ENCODE peak calls at places on chromosomes 5 and 9, in four cellular contexts. O is small intestine; G is Karpas-422; X is activated CD8-positive, alpha-beta memory T cell treated with anti-CD3 and anti-CD28 coated beads for 4 hours. F is an unnamed sample.
A peak's percentile ranks its signal among the peaks of the same experiment; 100 is the strongest.

GRCh38 chr9:34710023-34710422 is at the start of gene CCL21:
- DNase-seq in O (no peak), X (no peak), G (no peak), F (no peak)

GRCh38 chr5:75818661-75819060 is 101.4 kb upstream of the POC5 start:
- DNase-seq in O (no peak), X (no peak), G (no peak), F (peak; percentile 59)

GRCh38 chr5:5572010-5572982 is 149.8 kb downstream of the ICE1 start:
- DNase-seq in G (no peak), O (no peak), X (no peak), F (no peak)

GRCh38 chr9:76557674-76558073 is 98.7 kb downstream of the GCNT1 start:
- DNase-seq in O (no peak), G (no peak), X (no peak), F (no peak)

GRCh38 chr5:78896128-78896527 is 89.0 kb downstream of the ARSB start:
- DNase-seq in X (no peak), G (no peak), O (no peak), F (no peak)

GRCh38 chr5:173778152-173778782 is 109.9 kb upstream of the CPEB4 start:
- DNase-seq in X (no peak), G (no peak), O (no peak), F (no peak)

GRCh38 chr5:122653087-122654017 is 121.5 kb upstream of the SNX2 start:
- DNase-seq in X (no peak), G (no peak), O (no peak), F (no peak)

GRCh38 chr5:10863763-10864383 is 102.8 kb upstream of the DAP start:
- DNase-seq in G (peak; percentile 90), O (peak; percentile 56), X (peak; percentile 21), F (peak; percentile 39)

GRCh38 chr9:36911601-36912412 is 122.3 kb downstream of the PAX5 start:
- DNase-seq in X (no peak), O (no peak), G (no peak), F (no peak)

GRCh38 chr9:116154976-116155699 is 1.5 kb downstream of the PAPPA start:
- DNase-seq in O (no peak), X (no peak), G (no peak), F (no peak)

GRCh38 chr5:98635631-98636030 is 137.8 kb upstream of the RGMB start:
- DNase-seq in G (no peak), X (no peak), O (peak; percentile 6), F (no peak)

GRCh38 chr5:177300971-177301370 is 2.5 kb downstream of the RAB24 start:
- DNase-seq in O (no peak), G (no peak), X (no peak), F (no peak)

GRCh38 chr5:134083517-134083916 is 31.0 kb upstream of the TCF7 start:
- DNase-seq in G (no peak), X (no peak), O (no peak), F (no peak)

GRCh38 chr5:149172261-149172660 is 31.0 kb downstream of the ABLIM3 start:
- DNase-seq in X (no peak), G (no peak), O (no peak), F (no peak)

GRCh38 chr9:33850677-33851076 is 33.7 kb downstream of the UBE2R2 start:
- DNase-seq in O (no peak), X (no peak), G (no peak), F (no peak)

GRCh38 chr5:131322926-131323325 is 59.1 kb downstream of the CDC42SE2 start:
- DNase-seq in G (no peak), X (no peak), O (no peak), F (no peak)

GRCh38 chr9:3768286-3768685 is 242.5 kb upstream of the RFX3 start:
- DNase-seq in G (no peak), X (no peak), O (no peak), F (no peak)

GRCh38 chr5:30042677-30043076 is 1150.8 kb upstream of the CDH6 start:
- DNase-seq in X (no peak), O (no peak), G (no peak), F (no peak)

GRCh38 chr5:78691073-78691960 is 42.7 kb upstream of the LHFPL2 start:
- DNase-seq in O (peak; percentile 29), X (no peak), G (no peak), F (no peak)

GRCh38 chr5:147485046-147485445 is 24.8 kb downstream of the DPYSL3 start:
- DNase-seq in O (no peak), G (no peak), X (no peak), F (no peak)

GRCh38 chr5:38515648-38516047 is 40.8 kb downstream of the LIFR start:
- DNase-seq in G (no peak), X (no peak), O (no peak), F (no peak)

GRCh38 chr5:107840161-107840560 is 169.4 kb upstream of the EFNA5 start:
- DNase-seq in X (no peak), O (no peak), G (no peak), F (no peak)

GRCh38 chr5:9927106-9927505 is 297.0 kb upstream of the TAS2R1 start:
- DNase-seq in X (no peak), O (no peak), G (no peak), F (no peak)

GRCh38 chr5:163005949-163006348 is 431.4 kb upstream of the CCNG1 start:
- DNase-seq in X (no peak), G (no peak), O (no peak), F (no peak)

GRCh38 chr5:73122875-73123810 is 2.8 kb downstream of the TMEM171 start:
- DNase-seq in G (no peak), O (no peak), X (no peak), F (no peak)

GRCh38 chr9:110130791-110131416 is 77.1 kb downstream of the C9orf152 start:
- DNase-seq in X (no peak), O (no peak), G (no peak), F (no peak)

GRCh38 chr9:19119241-19119640 is 8.1 kb downstream of the PLIN2 start:
- DNase-seq in O (no peak), X (no peak), G (no peak), F (no peak)

GRCh38 chr9:111866976-111867375 is 29.6 kb upstream of the UGCG start:
- DNase-seq in O (peak; percentile 37), G (no peak), X (no peak), F (no peak)

GRCh38 chr5:141516648-141517025 is 27.8 kb downstream of the PCDHGC5 start:
- DNase-seq in G (no peak), O (no peak), X (no peak), F (no peak)